ENCODE peak calls at places on chromosomes 5 and 9, in nine cellular contexts. W, X, Z, L, N, B, A, J and O are unnamed samples.

GRCh38 chr5:141040763-141041426 is 10.3 kb upstream of the PCDHB1 start:
- DNase-seq in W (peak; percentile 96), X (peak; percentile 39), Z (peak; percentile 37), L (peak; percentile 75), N (peak; percentile 54), B (peak; percentile 86), A (peak; percentile 92), J (peak; percentile 63), O (peak; percentile 74)

GRCh38 chr5:132678735-132679134 is 4.9 kb downstream of the IL4 start:
- DNase-seq in W (no peak), X (no peak), Z (no peak), L (no peak), N (no peak), B (no peak), A (no peak), J (no peak), O (no peak)

GRCh38 chr5:64806537-64806936 is 37.8 kb downstream of the CWC27 start:
- DNase-seq in W (no peak), X (no peak), Z (no peak), L (no peak), N (no peak), B (no peak), A (no peak), J (no peak), O (no peak)

GRCh38 chr9:87206064-87206661 is 258.9 kb upstream of the GAS1 start:
- DNase-seq in W (no peak), X (peak; percentile 84), Z (peak; percentile 54), L (no peak), N (no peak), B (no peak), A (no peak), J (no peak), O (no peak)

GRCh38 chr5:16726538-16726946 is 109.7 kb upstream of the RETREG1 start:
- DNase-seq in W (no peak), X (peak; percentile 25), Z (peak; percentile 31), L (no peak), N (no peak), B (no peak), A (peak; percentile 37), J (no peak), O (no peak)

GRCh38 chr5:25064306-25064705 is 419.5 kb upstream of the CDH10 start:
- DNase-seq in W (no peak), X (no peak), Z (no peak), L (no peak), N (no peak), B (no peak), A (no peak), J (no peak), O (no peak)

GRCh38 chr9:76162109-76162730 is 232.0 kb downstream of the RFK start:
- DNase-seq in W (no peak), X (peak; percentile 43), Z (no peak), L (no peak), N (no peak), B (no peak), A (no peak), J (no peak), O (no peak)

GRCh38 chr9:96217756-96218693 is 84.0 kb downstream of the HSD17B3 start:
- DNase-seq in W (peak; percentile 93), X (peak; percentile 59), Z (peak; percentile 93), L (peak; percentile 94), N (peak; percentile 15), B (peak; percentile 20), A (peak; percentile 36), J (no peak), O (peak; percentile 29)

GRCh38 chr5:160479926-160480325 is 58.3 kb downstream of the PTTG1 start:
- DNase-seq in W (no peak), X (peak; percentile 76), Z (peak; percentile 63), L (no peak), N (no peak), B (no peak), A (no peak), J (peak; percentile 23), O (no peak)

GRCh38 chr5:137039939-137040515 is 459.1 kb downstream of the SPOCK1 start:
- DNase-seq in W (no peak), X (no peak), Z (no peak), L (no peak), N (no peak), B (no peak), A (peak; percentile 5), J (no peak), O (no peak)

GRCh38 chr9:134489621-134490380 is 151.8 kb upstream of the COL5A1 start:
- DNase-seq in W (no peak), X (no peak), Z (no peak), L (peak; percentile 36), N (no peak), B (no peak), A (no peak), J (no peak), O (no peak)

GRCh38 chr9:121640076-121640475 is 11.4 kb upstream of the DAB2IP start:
- DNase-seq in W (peak; percentile 84), X (no peak), Z (no peak), L (peak; percentile 88), N (no peak), B (no peak), A (no peak), J (no peak), O (no peak)

GRCh38 chr5:1316588-1316902 is 21.7 kb upstream of the TERT start:
- DNase-seq in W (no peak), X (no peak), Z (no peak), L (no peak), N (no peak), B (no peak), A (no peak), J (no peak), O (no peak)

GRCh38 chr5:82641362-82641988 is 363.3 kb upstream of the RPS23 start:
- DNase-seq in W (peak; percentile 67), X (peak; percentile 88), Z (peak; percentile 48), L (peak; percentile 43), N (peak; percentile 11), B (peak; percentile 18), A (peak; percentile 3), J (peak; percentile 79), O (peak; percentile 69)

GRCh38 chr9:94904806-94905205 is 178.3 kb downstream of the AOPEP start:
- DNase-seq in W (no peak), X (no peak), Z (no peak), L (no peak), N (no peak), B (no peak), A (no peak), J (no peak), O (no peak)

GRCh38 chr9:123425836-123426365 is 69.9 kb downstream of the CRB2 start:
- DNase-seq in W (no peak), X (no peak), Z (no peak), L (no peak), N (no peak), B (no peak), A (no peak), J (no peak), O (no peak)

GRCh38 chr9:16003785-16004184 is 450.9 kb downstream of the CCDC171 start:
- DNase-seq in W (no peak), X (no peak), Z (no peak), L (no peak), N (no peak), B (peak; percentile 64), A (no peak), J (no peak), O (no peak)

GRCh38 chr5:177131711-177132503 is 1.7 kb upstream of the NSD1 start:
- DNase-seq in W (no peak), X (no peak), Z (no peak), L (peak; percentile 42), N (no peak), B (no peak), A (no peak), J (no peak), O (no peak)

GRCh38 chr9:8012986-8013385 is 213.4 kb upstream of the DMAC1 start:
- DNase-seq in W (no peak), X (no peak), Z (no peak), L (no peak), N (no peak), B (no peak), A (no peak), J (peak; percentile 38), O (peak; percentile 25)